ENCODE peak calls at places on chromosomes 5 and 9, in four cellular contexts. B, J, Z and I are unnamed samples.

GRCh38 chr5:43150075-43150474 is 29.4 kb downstream of the ZNF131 start:
- DNase-seq in B (no peak), Z (no peak), J (no peak), I (no peak)

GRCh38 chr5:58274199-58274598 is 185.7 kb downstream of the PLK2 start:
- DNase-seq in B (no peak), J (no peak), Z (no peak), I (no peak)

GRCh38 chr5:107672212-107673105 is 1.7 kb upstream of the EFNA5 start:
- DNase-seq in J (peak), Z (peak), B (peak), I (peak)

GRCh38 chr5:149801307-149801985 is 71.3 kb downstream of the PPARGC1B start:
- DNase-seq in B (no peak), Z (no peak), J (no peak), I (no peak)

GRCh38 chr5:150703767-150704166 is 2.9 kb upstream of the RBM22 start:
- DNase-seq in B (no peak), J (no peak), Z (no peak), I (no peak)

GRCh38 chr5:141040093-141040762 is 10.9 kb upstream of the PCDHB1 start:
- DNase-seq in B (peak), J (no peak), Z (no peak), I (no peak)

GRCh38 chr9:78856144-78856543 is 559.2 kb downstream of the PSAT1 start:
- DNase-seq in Z (no peak), J (no peak), B (no peak), I (no peak)

GRCh38 chr9:120486347-120486746 is 93.6 kb downstream of the CDK5RAP2 start:
- DNase-seq in Z (no peak), J (no peak), B (no peak), I (no peak)

GRCh38 chr5:23223846-23224245 is 283.6 kb upstream of the PRDM9 start:
- DNase-seq in B (no peak), Z (no peak), J (no peak), I (no peak)

GRCh38 chr5:67377651-67378050 is 181.1 kb upstream of the CD180 start:
- DNase-seq in B (no peak), Z (no peak), J (no peak), I (no peak)

GRCh38 chr5:171750316-171750788 is 35.3 kb upstream of the SMIM23 start:
- DNase-seq in J (no peak), Z (no peak), B (peak), I (no peak)

GRCh38 chr5:80654391-80655230 is at the start of the genes DHFR and MSH3:
- DNase-seq in J (peak), B (peak), Z (peak), I (peak)

GRCh38 chr9:135061441-135061840 is 26.0 kb upstream of the OLFM1 start:
- DNase-seq in B (no peak), J (no peak), Z (no peak), I (no peak)

GRCh38 chr5:159052282-159053011 is 47.3 kb downstream of the EBF1 start:
- DNase-seq in B (peak), J (no peak), Z (no peak), I (no peak)

GRCh38 chr5:175487514-175488222 is 9.3 kb downstream of the SFXN1 start:
- DNase-seq in Z (no peak), J (no peak), B (no peak), I (no peak)

GRCh38 chr5:175491223-175491622 is 12.9 kb downstream of the SFXN1 start:
- DNase-seq in Z (no peak), B (no peak), J (no peak), I (no peak)

GRCh38 chr5:175493260-175493659 is 14.9 kb downstream of the SFXN1 start:
- DNase-seq in B (no peak), J (no peak), Z (peak), I (no peak)

GRCh38 chr5:175493726-175494125 is 15.4 kb downstream of the SFXN1 start:
- DNase-seq in J (no peak), Z (peak), B (no peak), I (no peak)

GRCh38 chr5:175489693-175490443 is 11.5 kb downstream of the SFXN1 start:
- DNase-seq in Z (no peak), J (no peak), B (no peak), I (no peak)
- H3K4me3 ChIP-seq in Z (no peak), J (no peak), B (no peak), I (no peak)

GRCh38 chr5:76145945-76146344 is 62.8 kb downstream of the SV2C start:
- DNase-seq in Z (no peak), B (peak), J (peak), I (no peak)
- TF ChIP-seq CTCF in Z (no peak), B (peak), J (no peak), I (peak)

GRCh38 chr5:95668216-95668615 is 14.6 kb downstream of the SPATA9 start:
- DNase-seq in Z (no peak), J (no peak), B (no peak), I (no peak)
- H3K4me3 ChIP-seq in Z (no peak), J (no peak), B (no peak), I (no peak)

GRCh38 chr9:108142504-108143201 is 653.1 kb upstream of the KLF4 start:
- DNase-seq in B (peak), J (peak), Z (peak), I (no peak)
- TF ChIP-seq CTCF in B (no peak), J (peak), Z (peak), I (no peak)